ENCODE peak calls at places on chromosome 2, in five cellular contexts. One of them, this sample, is unnamed.

GRCh38 chr2:219457784-219458369 is 23.2 kb downstream of the SPEG start:
- DNase-seq in M059J: peak; percentile 22
- DNase-seq in activated T-cell treated with anti-CD3 and anti-CD28 coated beads, Interleukin-2, amount 50 U/mL, for 72 hours: peak; percentile 38
- DNase-seq in activated CD4-positive, alpha-beta T cell treated with anti-CD3 and anti-CD28 coated beads, Interleukin-2, amount 10 ng/mL, durations not matched to agents 7 days and 5 days: no peak
- DNase-seq in astrocyte of the spinal cord: no peak
- DNase-seq in this sample: no peak

GRCh38 chr2:122886479-122887130 is 1131.2 kb downstream of the TSN start:
- DNase-seq in activated T-cell treated with anti-CD3 and anti-CD28 coated beads, Interleukin-2, amount 50 U/mL, for 72 hours: no peak
- DNase-seq in astrocyte of the spinal cord: no peak
- DNase-seq in activated CD4-positive, alpha-beta T cell treated with anti-CD3 and anti-CD28 coated beads, Interleukin-2, amount 10 ng/mL, durations not matched to agents 7 days and 5 days: no peak
- DNase-seq in M059J: no peak
- DNase-seq in this sample: no peak

GRCh38 chr2:180872256-180872655 is 108.1 kb upstream of the UBE2E3 start:
- DNase-seq in M059J: peak; percentile 71
- DNase-seq in activated CD4-positive, alpha-beta T cell treated with anti-CD3 and anti-CD28 coated beads, Interleukin-2, amount 10 ng/mL, durations not matched to agents 7 days and 5 days: no peak
- DNase-seq in activated T-cell treated with anti-CD3 and anti-CD28 coated beads, Interleukin-2, amount 50 U/mL, for 72 hours: no peak
- DNase-seq in astrocyte of the spinal cord: peak; percentile 27
- DNase-seq in this sample: no peak

GRCh38 chr2:206378835-206379234 is 64.5 kb upstream of the ADAM23 start:
- DNase-seq in activated T-cell treated with anti-CD3 and anti-CD28 coated beads, Interleukin-2, amount 50 U/mL, for 72 hours: no peak
- DNase-seq in activated CD4-positive, alpha-beta T cell treated with anti-CD3 and anti-CD28 coated beads, Interleukin-2, amount 10 ng/mL, durations not matched to agents 7 days and 5 days: no peak
- DNase-seq in M059J: peak; percentile 13
- DNase-seq in astrocyte of the spinal cord: peak; percentile 8
- DNase-seq in this sample: no peak

GRCh38 chr2:3299130-3299529 is 78.5 kb downstream of the EIPR1 start:
- DNase-seq in M059J: no peak
- DNase-seq in activated T-cell treated with anti-CD3 and anti-CD28 coated beads, Interleukin-2, amount 50 U/mL, for 72 hours: no peak
- DNase-seq in activated CD4-positive, alpha-beta T cell treated with anti-CD3 and anti-CD28 coated beads, Interleukin-2, amount 10 ng/mL, durations not matched to agents 7 days and 5 days: no peak
- DNase-seq in astrocyte of the spinal cord: no peak
- DNase-seq in this sample: no peak

GRCh38 chr2:158325031-158325781 is 131.3 kb downstream of the CCDC148 start:
- DNase-seq in activated CD4-positive, alpha-beta T cell treated with anti-CD3 and anti-CD28 coated beads, Interleukin-2, amount 10 ng/mL, durations not matched to agents 7 days and 5 days: no peak
- DNase-seq in M059J: peak; percentile 27
- DNase-seq in activated T-cell treated with anti-CD3 and anti-CD28 coated beads, Interleukin-2, amount 50 U/mL, for 72 hours: no peak
- DNase-seq in astrocyte of the spinal cord: peak; percentile 42
- DNase-seq in this sample: no peak

GRCh38 chr2:12728221-12728777 is 11.6 kb downstream of the TRIB2 start:
- DNase-seq in activated CD4-positive, alpha-beta T cell treated with anti-CD3 and anti-CD28 coated beads, Interleukin-2, amount 10 ng/mL, durations not matched to agents 7 days and 5 days: peak; percentile 86
- DNase-seq in M059J: no peak
- DNase-seq in activated T-cell treated with anti-CD3 and anti-CD28 coated beads, Interleukin-2, amount 50 U/mL, for 72 hours: peak; percentile 53
- DNase-seq in astrocyte of the spinal cord: no peak
- DNase-seq in this sample: no peak

GRCh38 chr2:209868595-209868994 is 97.0 kb downstream of the UNC80 start:
- DNase-seq in activated T-cell treated with anti-CD3 and anti-CD28 coated beads, Interleukin-2, amount 50 U/mL, for 72 hours: no peak
- DNase-seq in astrocyte of the spinal cord: no peak
- DNase-seq in activated CD4-positive, alpha-beta T cell treated with anti-CD3 and anti-CD28 coated beads, Interleukin-2, amount 10 ng/mL, durations not matched to agents 7 days and 5 days: no peak
- DNase-seq in M059J: no peak
- DNase-seq in this sample: no peak

GRCh38 chr2:71801969-71802368 is 345.7 kb downstream of the CYP26B1 start:
- DNase-seq in M059J: peak; percentile 66
- DNase-seq in activated CD4-positive, alpha-beta T cell treated with anti-CD3 and anti-CD28 coated beads, Interleukin-2, amount 10 ng/mL, durations not matched to agents 7 days and 5 days: no peak
- DNase-seq in activated T-cell treated with anti-CD3 and anti-CD28 coated beads, Interleukin-2, amount 50 U/mL, for 72 hours: no peak
- DNase-seq in astrocyte of the spinal cord: peak; percentile 19
- DNase-seq in this sample: peak; percentile 75

GRCh38 chr2:111691164-111691895 is 192.7 kb downstream of the ANAPC1 start:
- DNase-seq in activated T-cell treated with anti-CD3 and anti-CD28 coated beads, Interleukin-2, amount 50 U/mL, for 72 hours: no peak
- DNase-seq in activated CD4-positive, alpha-beta T cell treated with anti-CD3 and anti-CD28 coated beads, Interleukin-2, amount 10 ng/mL, durations not matched to agents 7 days and 5 days: no peak
- DNase-seq in astrocyte of the spinal cord: no peak
- DNase-seq in M059J: no peak
- DNase-seq in this sample: no peak

GRCh38 chr2:148032215-148032614 is 11.3 kb downstream of the MBD5 start:
- DNase-seq in activated CD4-positive, alpha-beta T cell treated with anti-CD3 and anti-CD28 coated beads, Interleukin-2, amount 10 ng/mL, durations not matched to agents 7 days and 5 days: no peak
- DNase-seq in activated T-cell treated with anti-CD3 and anti-CD28 coated beads, Interleukin-2, amount 50 U/mL, for 72 hours: no peak
- DNase-seq in astrocyte of the spinal cord: no peak
- DNase-seq in M059J: no peak
- DNase-seq in this sample: no peak

GRCh38 chr2:62558743-62559142 is 52.7 kb upstream of the TMEM17 start:
- DNase-seq in astrocyte of the spinal cord: no peak
- DNase-seq in activated CD4-positive, alpha-beta T cell treated with anti-CD3 and anti-CD28 coated beads, Interleukin-2, amount 10 ng/mL, durations not matched to agents 7 days and 5 days: no peak
- DNase-seq in M059J: no peak
- DNase-seq in activated T-cell treated with anti-CD3 and anti-CD28 coated beads, Interleukin-2, amount 50 U/mL, for 72 hours: no peak
- DNase-seq in this sample: no peak

GRCh38 chr2:38092196-38092902 is 16.4 kb upstream of the CYP1B1 start:
- DNase-seq in activated T-cell treated with anti-CD3 and anti-CD28 coated beads, Interleukin-2, amount 50 U/mL, for 72 hours: no peak
- DNase-seq in M059J: peak; percentile 81
- DNase-seq in astrocyte of the spinal cord: peak; percentile 96
- DNase-seq in activated CD4-positive, alpha-beta T cell treated with anti-CD3 and anti-CD28 coated beads, Interleukin-2, amount 10 ng/mL, durations not matched to agents 7 days and 5 days: no peak
- DNase-seq in this sample: no peak

This sample was measured in dermis blood vessel endothelial cell.